ENCODE peak calls at places on chromosome 5, in nine cellular contexts. S is suprapubic skin, Q is astrocyte, N is colonic mucosa, G is pancreas, Y is lung, E is iPS DF 6.9, J is fibroblast of lung, V is upper lobe of left lung. K is an unnamed sample.
A peak's percentile ranks its signal among the peaks of the same experiment; 100 is the strongest.

GRCh38 chr5:147098233-147098790 is 136.5 kb upstream of the STK32A start:
- DNase-seq in S (no peak), Q (peak; percentile 76), N (peak; percentile 31), G (peak; percentile 18), Y (no peak), E (peak; percentile 43), J (peak; percentile 80), V (no peak), K (peak; percentile 85)

GRCh38 chr5:116502616-116503015 is 72.0 kb downstream of the SEMA6A start:
- DNase-seq in S (no peak), Q (peak; percentile 89), N (no peak), G (no peak), Y (no peak), E (no peak), J (peak; percentile 90), V (no peak), K (peak; percentile 83)

GRCh38 chr5:31664566-31664965 is 25.6 kb downstream of the PDZD2 start:
- DNase-seq in S (no peak), Q (peak; percentile 61), N (no peak), G (no peak), Y (no peak), E (peak; percentile 78), J (peak; percentile 67), V (no peak), K (peak; percentile 34)

GRCh38 chr5:156351423-156351822 is 24.5 kb downstream of the SGCD start:
- DNase-seq in S (no peak), Q (no peak), N (no peak), G (no peak), Y (no peak), E (no peak), J (no peak), V (no peak), K (no peak)

GRCh38 chr5:106380736-106381135 is 1290.0 kb downstream of the EFNA5 start:
- DNase-seq in S (no peak), Q (peak; percentile 80), N (no peak), G (no peak), Y (no peak), E (no peak), J (peak; percentile 85), V (no peak), K (no peak)

GRCh38 chr5:13251623-13252367 is 692.7 kb downstream of the DNAH5 start:
- DNase-seq in S (no peak), Q (peak; percentile 81), N (no peak), G (no peak), Y (no peak), E (no peak), J (peak; percentile 85), V (no peak), K (no peak)

GRCh38 chr5:67648201-67648671 is 451.6 kb upstream of the CD180 start:
- DNase-seq in S (peak; percentile 84), Q (peak; percentile 94), N (peak; percentile 40), G (peak; percentile 19), Y (peak; percentile 61), E (no peak), J (peak; percentile 92), V (peak; percentile 39), K (no peak)

GRCh38 chr5:10091701-10092100 is 158.0 kb downstream of the ATPSCKMT start:
- DNase-seq in S (no peak), Q (no peak), N (no peak), G (no peak), Y (no peak), E (no peak), J (no peak), V (no peak), K (no peak)

GRCh38 chr5:162067138-162067537 is 435 bp upstream of the GABRG2 start:
- DNase-seq in S (no peak), Q (no peak), N (no peak), G (no peak), Y (no peak), E (no peak), J (no peak), V (no peak), K (no peak)

GRCh38 chr5:154850255-154851062 is at the start of gene FAXDC2:
- DNase-seq in S (peak; percentile 88), Q (peak; percentile 82), N (peak; percentile 60), G (peak; percentile 50), Y (peak; percentile 70), E (peak; percentile 63), J (peak; percentile 86), V (peak; percentile 84), K (peak; percentile 76)

GRCh38 chr5:33594006-33594405 is 153.2 kb downstream of the TARS1 start:
- DNase-seq in S (no peak), Q (no peak), N (no peak), G (no peak), Y (no peak), E (no peak), J (no peak), V (no peak), K (no peak)

GRCh38 chr5:151740958-151741373 is 17.5 kb downstream of the ATOX1 start:
- DNase-seq in S (no peak), Q (peak; percentile 82), N (no peak), G (no peak), Y (no peak), E (no peak), J (peak; percentile 86), V (no peak), K (no peak)

DNA sequence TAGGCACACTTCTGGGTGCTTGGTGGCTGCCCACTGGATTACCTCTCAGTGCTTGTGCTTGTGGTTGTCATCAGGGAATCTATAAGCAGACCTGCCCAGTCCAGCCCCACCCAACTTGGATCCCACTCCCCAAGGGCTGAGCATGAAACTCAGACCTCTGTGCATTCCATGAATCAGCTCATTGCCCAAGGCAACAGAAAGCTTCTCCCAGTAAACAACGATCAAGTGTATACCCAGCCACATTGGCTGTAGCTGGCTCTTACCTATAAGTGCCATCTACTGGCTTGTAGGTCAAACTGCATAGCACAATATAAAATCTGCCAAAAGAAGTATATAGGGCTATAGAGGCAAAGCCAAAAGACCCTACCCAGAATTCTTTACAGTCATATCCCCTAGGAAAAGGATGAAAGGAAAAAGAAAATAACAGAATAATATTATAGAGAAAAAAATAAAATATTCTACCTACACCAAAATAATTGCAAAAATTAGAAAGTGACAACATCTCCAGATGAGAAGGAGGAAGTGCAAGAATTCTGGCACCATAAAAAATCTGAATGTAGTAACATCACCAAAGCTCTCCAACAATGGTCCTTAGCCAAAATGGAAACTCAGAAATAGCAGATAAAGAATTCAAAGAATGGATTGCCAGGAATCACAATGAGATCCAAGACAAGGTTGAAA is 321.0 kb upstream of the TRPC7 start:
- DNase-seq in S (no peak), Q (peak; percentile 18), N (no peak), G (no peak), Y (no peak), E (peak; percentile 27), J (peak; percentile 43), V (no peak), K (peak; percentile 10)
- H3K9me3 ChIP-seq in S (peaks cover 7% of the 10 kb centered on the region), Q (peaks cover 3% of the 10 kb centered on the region), N (no peaks in the 10 kb centered on the region), G (no peaks in the 10 kb centered on the region), Y (peaks cover 8% of the 10 kb centered on the region), E (peaks cover 3% of the 10 kb centered on the region), J (no peaks in the 10 kb centered on the region), V (peaks cover 3% of the 10 kb centered on the region), K (no peaks in the 10 kb centered on the region)

GRCh38 chr5:143345671-143346440 is 57.6 kb downstream of the NR3C1 start:
- DNase-seq in S (no peak), Q (no peak), N (no peak), G (no peak), Y (no peak), E (no peak), J (no peak), V (no peak), K (no peak)
- H3K4me1 ChIP-seq in S (peaks cover 56% of the 10 kb centered on the region), Q (peaks cover 18% of the 10 kb centered on the region), N (no peaks in the 10 kb centered on the region), G (peaks cover 5% of the 10 kb centered on the region), Y (peaks cover 52% of the 10 kb centered on the region), E (no peaks in the 10 kb centered on the region), J (peaks cover 16% of the 10 kb centered on the region), V (peaks cover 46% of the 10 kb centered on the region), K (peaks cover 14% of the 10 kb centered on the region)

DNA sequence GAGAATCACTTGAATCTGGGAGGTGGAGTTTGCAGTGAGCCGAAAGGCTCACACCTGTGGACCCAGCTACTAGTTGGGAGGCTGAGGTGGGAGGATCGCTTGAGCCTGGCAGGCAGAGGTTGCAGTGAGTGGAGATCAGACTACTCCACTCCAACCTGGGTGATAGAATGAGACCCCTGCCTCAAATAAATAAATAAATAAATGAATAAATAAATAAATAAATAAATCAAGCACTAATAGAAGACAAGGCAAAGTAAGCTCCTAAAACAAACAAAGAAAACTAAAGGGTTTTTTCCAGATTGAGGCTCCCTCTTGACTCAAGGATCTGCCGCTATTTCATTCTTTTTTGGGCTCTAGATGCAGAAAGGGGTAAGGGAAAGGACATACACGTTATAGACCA is 34.7 kb upstream of the CLINT1 start:
- DNase-seq in S (no peak), Q (no peak), N (no peak), G (no peak), Y (no peak), E (no peak), J (no peak), V (no peak), K (no peak)
- H3K9me3 ChIP-seq in S (no peaks in the 10 kb centered on the region), Q (no peaks in the 10 kb centered on the region), N (no peaks in the 10 kb centered on the region), G (no peaks in the 10 kb centered on the region), Y (no peaks in the 10 kb centered on the region), E (no peaks in the 10 kb centered on the region), J (no peaks in the 10 kb centered on the region), V (no peaks in the 10 kb centered on the region), K (no peaks in the 10 kb centered on the region)

GRCh38 chr5:139708877-139709586 is 60.9 kb downstream of the CXXC5 start:
- DNase-seq in S (no peak), Q (peak; percentile 63), N (peak; percentile 50), G (peak; percentile 57), Y (peak; percentile 50), E (no peak), J (peak; percentile 76), V (no peak), K (peak; percentile 90)

GRCh38 chr5:139709587-139710369 is 61.6 kb downstream of the CXXC5 start:
- DNase-seq in S (no peak), Q (no peak), N (no peak), G (no peak), Y (no peak), E (no peak), J (no peak), V (no peak), K (peak; percentile 70)

GRCh38 chr5:139711852-139712171 is 63.7 kb downstream of the CXXC5 start:
- DNase-seq in S (no peak), Q (no peak), N (no peak), G (no peak), Y (no peak), E (no peak), J (no peak), V (no peak), K (peak; percentile 45)

GRCh38 chr5:139711067-139711851 is 63.1 kb downstream of the CXXC5 start:
- DNase-seq in S (no peak), Q (no peak), N (peak; percentile 39), G (no peak), Y (no peak), E (no peak), J (peak; percentile 49), V (no peak), K (peak; percentile 79)

DNA sequence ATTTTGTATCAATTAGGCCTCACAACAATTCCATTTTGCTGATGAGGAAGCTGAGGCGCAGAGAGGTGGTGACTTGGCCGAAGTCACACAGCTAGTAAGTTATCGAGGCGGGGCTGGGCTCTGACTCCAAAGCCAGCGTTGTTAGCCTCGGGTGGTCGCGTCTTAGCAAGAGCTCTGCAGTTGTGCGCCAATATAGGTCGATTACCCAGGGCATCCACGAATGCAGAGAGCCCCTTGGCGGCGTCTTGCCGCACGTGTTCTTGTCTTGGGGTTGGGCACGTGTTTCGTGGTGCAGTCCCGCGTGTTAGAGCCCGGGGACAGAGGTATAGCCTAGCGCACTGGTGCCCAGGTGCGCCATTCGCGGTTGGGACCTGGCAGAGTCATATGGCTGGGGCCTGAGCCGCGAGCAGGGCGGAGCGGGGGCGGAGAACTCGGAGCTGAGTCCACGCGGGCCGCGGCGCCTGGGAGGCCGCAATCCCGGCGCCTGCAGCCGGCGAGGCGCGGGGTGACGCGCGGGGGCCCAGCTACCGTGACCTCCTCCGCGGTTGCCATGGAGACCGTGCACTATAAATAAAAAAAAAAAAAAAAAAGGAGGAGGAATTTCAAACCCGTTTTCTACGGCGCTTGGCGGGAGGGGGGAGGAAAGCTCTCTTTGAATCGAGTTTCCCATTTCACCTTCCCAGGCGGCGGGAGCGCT is 62.4 kb downstream of the CXXC5 start:
- DNase-seq in S (no peak), Q (peak; percentile 37), N (peak; percentile 47), G (no peak), Y (no peak), E (no peak), J (peak; percentile 62), V (no peak), K (peak; percentile 66)
- H3K4me1 ChIP-seq in S (peaks cover 42% of the 10 kb centered on the region), Q (peaks cover 27% of the 10 kb centered on the region), N (peaks cover 10% of the 10 kb centered on the region), G (peaks cover 3% of the 10 kb centered on the region), Y (no peaks in the 10 kb centered on the region), E (peaks cover 16% of the 10 kb centered on the region), J (peaks cover 7% of the 10 kb centered on the region), V (peaks cover 33% of the 10 kb centered on the region), K (peaks cover 16% of the 10 kb centered on the region)

K was measured in SJCRH30.